ENCODE peak calls at places on chromosomes 16 and 17, in six cellular contexts. Z is GM12865, J is WERI-Rb-1, O is BJ, U is RWPE1, W is transverse colon. S is an unnamed sample.

GRCh38 chr16:67969286-67970039 is 1.0 kb upstream of the SLC12A4 start:
- DNase-seq in Z (no peak), J (no peak), O (no peak), U (no peak), W (no peak), S (no peak)

GRCh38 chr17:33205552-33205951 is 87.5 kb downstream of the ASIC2 start:
- DNase-seq in Z (no peak), J (no peak), O (no peak), U (no peak), W (no peak), S (no peak)

GRCh38 chr16:87234601-87235000 is 82.6 kb downstream of the C16orf95 start:
- DNase-seq in Z (no peak), J (no peak), O (no peak), U (no peak), W (no peak), S (no peak)

GRCh38 chr17:13000561-13000960 is 17.3 kb downstream of the ELAC2 start:
- DNase-seq in Z (no peak), J (no peak), O (no peak), U (no peak), W (no peak), S (no peak)

GRCh38 chr17:1906622-1907021 is 76.8 kb downstream of the RPA1 start:
- DNase-seq in Z (no peak), J (peak), O (no peak), U (no peak), W (no peak), S (no peak)

GRCh38 chr16:54118846-54119245 is 167.7 kb downstream of the IRX3 start:
- DNase-seq in Z (no peak), J (no peak), O (no peak), U (no peak), W (no peak), S (no peak)

GRCh38 chr17:74012465-74012864 is 191.0 kb upstream of the RPL38 start:
- DNase-seq in Z (no peak), J (peak), O (no peak), U (no peak), W (no peak), S (no peak)

GRCh38 chr16:67843343-67843765 is 1.2 kb downstream of the THAP11 start:
- DNase-seq in Z (no peak), J (no peak), O (no peak), U (no peak), W (no peak), S (no peak)

GRCh38 chr16:14309001-14309886 is 238.1 kb downstream of the MRTFB start:
- DNase-seq in Z (peak), J (no peak), O (no peak), U (peak), W (no peak), S (peak)

GRCh38 chr17:45225051-45225700 is 3.5 kb downstream of the FMNL1 start:
- DNase-seq in Z (peak), J (no peak), O (no peak), U (no peak), W (no peak), S (no peak)

GRCh38 chr17:49035470-49036269 is 38.5 kb downstream of the IGF2BP1 start:
- DNase-seq in Z (peak), J (peak), O (no peak), U (peak), W (peak), S (peak)

GRCh38 chr17:21354796-21355385 is 21.3 kb upstream of the KCNJ12 start:
- DNase-seq in Z (no peak), J (no peak), O (no peak), U (no peak), W (no peak), S (no peak)

GRCh38 chr17:1197781-1198490 is 18.2 kb upstream of the ABR start:
- DNase-seq in Z (peak), J (no peak), O (no peak), U (no peak), W (peak), S (no peak)

GRCh38 chr16:24540575-24541240 is 1.3 kb downstream of the RBBP6 start:
- DNase-seq in Z (peak), J (no peak), O (no peak), U (peak), W (no peak), S (peak)

GRCh38 chr16:85286066-85286712 is 173.9 kb upstream of the CIBAR2 start:
- DNase-seq in Z (no peak), J (no peak), O (no peak), U (no peak), W (no peak), S (no peak)

GRCh38 chr17:73516356-73516755 is 127.9 kb downstream of the SDK2 start:
- DNase-seq in Z (no peak), J (no peak), O (no peak), U (no peak), W (no peak), S (no peak)

GRCh38 chr16:22103371-22103890 is 11.1 kb downstream of the VWA3A start:
- DNase-seq in Z (no peak), J (no peak), O (no peak), U (no peak), W (no peak), S (no peak)

GRCh38 chr17:54530398-54530797 is 370.3 kb upstream of the TOM1L1 start:
- DNase-seq in Z (no peak), J (no peak), O (no peak), U (no peak), W (no peak), S (no peak)

GRCh38 chr16:51524555-51525373 is 373.7 kb upstream of the SALL1 start:
- DNase-seq in Z (no peak), J (no peak), O (no peak), U (peak), W (no peak), S (peak)

GRCh38 chr17:77862890-77863813 is 95.4 kb upstream of the TNRC6C start:
- DNase-seq in Z (no peak), J (no peak), O (no peak), U (no peak), W (no peak), S (no peak)

GRCh38 chr17:45946841-45947256 is 52.2 kb upstream of the STH start:
- DNase-seq in Z (no peak), J (no peak), O (no peak), U (no peak), W (no peak), S (no peak)

GRCh38 chr17:21034350-21035235 is 8.2 kb downstream of the USP22 start:
- DNase-seq in Z (peak), J (no peak), O (no peak), U (no peak), W (no peak), S (no peak)

GRCh38 chr17:75370288-75370687 is 35.2 kb downstream of the GRB2 start:
- DNase-seq in Z (no peak), J (no peak), O (no peak), U (no peak), W (no peak), S (no peak)

GRCh38 chr17:48545539-48545938 is 630 bp upstream of the HOXB2 start:
- DNase-seq in Z (no peak), J (no peak), O (no peak), U (no peak), W (no peak), S (no peak)

GRCh38 chr17:225551-225950 is 44.1 kb upstream of the DOC2B start:
- DNase-seq in Z (no peak), J (no peak), O (no peak), U (no peak), W (peak), S (no peak)

GRCh38 chr17:40366861-40367518 is 2.5 kb upstream of the GJD3 start:
- DNase-seq in Z (no peak), J (no peak), O (no peak), U (no peak), W (no peak), S (no peak)

GRCh38 chr16:51731160-51731559 is 580.1 kb upstream of the SALL1 start:
- DNase-seq in Z (no peak), J (no peak), O (no peak), U (no peak), W (no peak), S (no peak)

GRCh38 chr17:78668847-78669246 is 91.7 kb upstream of the DNAH17 start:
- DNase-seq in Z (no peak), J (no peak), O (no peak), U (no peak), W (no peak), S (no peak)

GRCh38 chr17:45889579-45889978 is 4.8 kb upstream of the MAPT start:
- DNase-seq in Z (no peak), J (peak), O (no peak), U (no peak), W (no peak), S (peak)

GRCh38 chr17:15945493-15946209 is 721 bp downstream of the ADORA2B start:
- DNase-seq in Z (no peak), J (no peak), O (no peak), U (peak), W (peak), S (no peak)

GRCh38 chr17:40459646-40460584 is 16.7 kb downstream of the IGFBP4 start:
- DNase-seq in Z (no peak), J (no peak), O (no peak), U (no peak), W (no peak), S (peak)

GRCh38 chr17:63998050-63998720 is at the start of gene PRR29:
- DNase-seq in Z (peak), J (peak), O (no peak), U (peak), W (peak), S (peak)

GRCh38 chr16:9955677-9956076 is 226.6 kb downstream of the GRIN2A start:
- DNase-seq in Z (peak), J (no peak), O (no peak), U (no peak), W (no peak), S (no peak)

GRCh38 chr16:1299012-1299867 is 10.2 kb upstream of the UBE2I start:
- DNase-seq in Z (no peak), J (no peak), O (no peak), U (no peak), W (no peak), S (peak)

GRCh38 chr16:68259421-68259820 is 4.9 kb upstream of the SLC7A6 start:
- DNase-seq in Z (no peak), J (no peak), O (no peak), U (no peak), W (no peak), S (no peak)

GRCh38 chr16:11296706-11297491 is 15.8 kb upstream of the PRM1 start:
- DNase-seq in Z (peak), J (no peak), O (no peak), U (no peak), W (no peak), S (no peak)
- TF ChIP-seq CTCF in Z (no peak), J (no peak), O (no peak), U (no peak), W (no peak), S (no peak)

GRCh38 chr17:7211512-7212277 is 7.9 kb downstream of the DLG4 start:
- DNase-seq in Z (no peak), J (no peak), O (no peak), U (no peak), W (no peak), S (no peak)

GRCh38 chr17:7215652-7216139 is 3.9 kb downstream of the DLG4 start:
- DNase-seq in Z (no peak), J (peak), O (no peak), U (no peak), W (no peak), S (no peak)

GRCh38 chr17:7214300-7215135 is 5.1 kb downstream of the DLG4 start:
- DNase-seq in Z (peak), J (peak), O (peak), U (peak), W (peak), S (peak)

GRCh38 chr17:7215136-7215638 is 4.4 kb downstream of the DLG4 start:
- DNase-seq in Z (no peak), J (no peak), O (no peak), U (peak), W (no peak), S (no peak)

GRCh38 chr17:7213895-7214299 is 5.7 kb downstream of the DLG4 start:
- DNase-seq in Z (peak), J (peak), O (no peak), U (peak), W (peak), S (no peak)
- TF ChIP-seq CTCF in Z (peak), J (peak), O (peak), U (no peak), W (peak), S (no peak)

GRCh38 chr16:57999366-57999970 is 1.0 kb downstream of the ZNF319 start:
- DNase-seq in Z (peak), J (peak), O (no peak), U (no peak), W (no peak), S (peak)
- TF ChIP-seq CTCF in Z (no peak), J (no peak), O (no peak), U (no peak), W (no peak), S (no peak)

GRCh38 chr17:43418441-43419374 is 19.9 kb downstream of the ARL4D start:
- DNase-seq in Z (no peak), J (peak), O (peak), U (peak), W (peak), S (peak)
- TF ChIP-seq CTCF in Z (no peak), J (peak), O (no peak), U (no peak), W (no peak), S (no peak)